ENCODE peak calls at places on chromosomes 11 and 22, in four cellular contexts. G is colonic mucosa, E is midbrain, D is prostate gland. R is an unnamed sample.

GRCh38 chr11:65776710-65777141 is 4.0 kb downstream of the AP5B1 start:
- DNase-seq in E (no peak), G (no peak), D (no peak), R (no peak)

GRCh38 chr22:26632422-26633155 is 10.8 kb downstream of the CRYBA4 start:
- DNase-seq in E (no peak), D (no peak), G (no peak), R (no peak)

GRCh38 chr11:46380340-46381045 is 976 bp upstream of the MDK start:
- DNase-seq in E (no peak), G (peak; percentile 93), D (peak; percentile 57), R (no peak)

GRCh38 chr11:95337175-95337957 is 106.4 kb upstream of the SESN3 start:
- DNase-seq in D (peak; percentile 64), G (peak; percentile 42), E (peak; percentile 79), R (peak; percentile 71)

GRCh38 chr11:121406291-121406690 is 45.8 kb upstream of the SORL1 start:
- DNase-seq in G (peak; percentile 8), D (no peak), E (no peak), R (no peak)

GRCh38 chr11:86395061-86395551 is 20.4 kb downstream of the CCDC81 start:
- DNase-seq in D (peak; percentile 9), E (peak; percentile 9), G (no peak), R (no peak)

GRCh38 chr22:29797351-29797750 is 30.2 kb downstream of the UQCR10 start:
- DNase-seq in D (no peak), E (peak; percentile 15), G (no peak), R (peak; percentile 26)

GRCh38 chr22:40960137-40960536 is 9.0 kb downstream of the RBX1 start:
- DNase-seq in G (no peak), E (no peak), D (no peak), R (no peak)

GRCh38 chr22:25815561-25815960 is 73.6 kb downstream of the MYO18B start:
- DNase-seq in G (no peak), E (no peak), D (no peak), R (no peak)

GRCh38 chr11:129974237-129974636 is 28.4 kb downstream of the PRDM10 start:
- DNase-seq in D (no peak), E (no peak), G (no peak), R (no peak)

GRCh38 chr11:13105237-13105844 is 96.2 kb downstream of the RASSF10 start:
- DNase-seq in D (no peak), E (no peak), G (peak; percentile 68), R (no peak)

GRCh38 chr22:28997342-28997741 is 64.3 kb downstream of the C22orf31 start:
- DNase-seq in G (no peak), D (no peak), E (no peak), R (no peak)

GRCh38 chr11:44190883-44191230 is 95.4 kb downstream of the EXT2 start:
- DNase-seq in G (no peak), D (no peak), E (no peak), R (no peak)

GRCh38 chr22:50737728-50738648 is at the start of gene ACR:
- DNase-seq in E (no peak), G (peak; percentile 13), D (peak; percentile 3), R (no peak)

GRCh38 chr11:106442032-106442431 is 364.6 kb downstream of the AASDHPPT start:
- DNase-seq in E (no peak), D (no peak), G (no peak), R (no peak)

GRCh38 chr11:96257972-96258951 is 84.7 kb downstream of the MAML2 start:
- DNase-seq in D (no peak), G (no peak), E (no peak), R (no peak)

GRCh38 chr11:28649922-28650321 is 541.7 kb downstream of the METTL15 start:
- DNase-seq in E (no peak), D (no peak), G (no peak), R (no peak)

GRCh38 chr11:118353084-118353710 is 6.2 kb upstream of the UBE4A start:
- DNase-seq in G (no peak), E (peak; percentile 6), D (no peak), R (no peak)

GRCh38 chr11:75338516-75339218 is 12.8 kb downstream of the ARRB1 start:
- DNase-seq in G (no peak), E (no peak), D (no peak), R (peak; percentile 61)

GRCh38 chr11:86676533-86677154 is 4.2 kb upstream of the ME3 start:
- DNase-seq in E (no peak), D (no peak), G (no peak), R (no peak)

GRCh38 chr11:10725114-10725906 is 25.7 kb upstream of the CTR9 start:
- DNase-seq in G (no peak), D (no peak), E (no peak), R (no peak)

GRCh38 chr22:31947296-31947695 is 3.0 kb downstream of the YWHAH start:
- DNase-seq in G (peak; percentile 53), D (no peak), E (no peak), R (no peak)

GRCh38 chr11:70270104-70270876 is at the start of gene PPFIA1:
- DNase-seq in D (peak; percentile 96), E (peak; percentile 97), G (peak; percentile 96), R (peak; percentile 94)

GRCh38 chr22:32720924-32721323 is 80.6 kb upstream of the TIMP3 start:
- DNase-seq in G (no peak), D (no peak), E (no peak), R (no peak)